ENCODE peak calls at places on chromosomes 4 and X, in ten cellular contexts. F, X, V, M, Y, O, U, Z, J and A are unnamed samples.

GRCh38 chrX:153984351-153985178 is 12.0 kb downstream of the TMEM187 start:
- DNase-seq in Y (no peak), Z (no peak), M (no peak), X (no peak), V (no peak), F (no peak), J (no peak), O (no peak), U (no peak), A (peak)

GRCh38 chrX:100376581-100376980 is 33.5 kb downstream of the PCDH19 start:
- DNase-seq in F (no peak), M (no peak), V (no peak), Y (peak), X (no peak), O (peak), Z (peak), J (no peak), U (no peak), A (no peak)

GRCh38 chrX:68018248-68019203 is 414.8 kb downstream of the OPHN1 start:
- DNase-seq in X (peak), F (peak), O (peak), Y (peak), J (no peak), M (no peak), U (no peak), V (no peak), Z (no peak), A (no peak)

GRCh38 chr4:140052050-140052449 is 101.9 kb downstream of the MAML3 start:
- DNase-seq in U (no peak), F (peak), O (peak), Y (peak), J (peak), Z (no peak), M (peak), V (peak), X (no peak), A (peak)

GRCh38 chr4:86935833-86936721 is 1.3 kb downstream of the AFF1 start:
- DNase-seq in J (peak), X (no peak), Z (no peak), V (peak), Y (peak), U (no peak), O (peak), M (peak), F (peak), A (peak)

GRCh38 chrX:134244043-134244442 is 7.1 kb downstream of the CCDC160 start:
- DNase-seq in Z (no peak), M (no peak), F (no peak), U (no peak), Y (no peak), X (no peak), J (no peak), V (no peak), O (peak), A (no peak)

GRCh38 chr4:156293657-156294297 is 340.1 kb upstream of the CTSO start:
- DNase-seq in X (no peak), O (peak), M (no peak), V (no peak), Z (no peak), U (no peak), Y (peak), F (no peak), J (no peak), A (no peak)

GRCh38 chr4:102036016-102036415 is 245.5 kb downstream of the BANK1 start:
- DNase-seq in U (no peak), M (no peak), Z (no peak), F (no peak), J (no peak), X (no peak), Y (no peak), V (no peak), O (no peak), A (no peak)

GRCh38 chrX:21741869-21742701 is 15.8 kb downstream of the SMPX start:
- DNase-seq in J (no peak), O (peak), Z (no peak), X (no peak), M (no peak), U (no peak), F (no peak), Y (no peak), V (no peak), A (no peak)

GRCh38 chrX:153782324-153782723 is 1.5 kb downstream of the SRPK3 start:
- DNase-seq in F (no peak), U (no peak), Y (no peak), Z (no peak), V (no peak), M (no peak), O (no peak), X (no peak), J (no peak), A (no peak)

GRCh38 chr4:85761803-85762202 is 286.9 kb downstream of the ARHGAP24 start:
- DNase-seq in V (no peak), X (no peak), O (peak), F (no peak), Z (no peak), U (no peak), J (peak), Y (peak), M (no peak), A (no peak)

GRCh38 chr4:90833698-90834097 is 706.5 kb downstream of the CCSER1 start:
- DNase-seq in M (no peak), Y (no peak), O (no peak), Z (no peak), U (no peak), J (no peak), V (no peak), X (no peak), F (no peak), A (no peak)

GRCh38 chr4:1753692-1754311 is 32.5 kb downstream of the TACC3 start:
- DNase-seq in J (no peak), Y (no peak), Z (no peak), X (no peak), F (no peak), M (no peak), O (no peak), U (no peak), V (no peak), A (no peak)

GRCh38 chrX:108177321-108177990 is 85.9 kb downstream of the ATG4A start:
- DNase-seq in M (no peak), O (no peak), Z (no peak), U (no peak), V (no peak), Y (no peak), J (no peak), X (no peak), F (no peak), A (no peak)

GRCh38 chrX:107429090-107429489 is 20.4 kb upstream of the FRMPD3 start:
- DNase-seq in U (no peak), M (no peak), J (no peak), X (no peak), Y (peak), V (no peak), F (no peak), O (peak), Z (no peak), A (no peak)

GRCh38 chrX:107507093-107507743 is 57.8 kb downstream of the FRMPD3 start:
- DNase-seq in Z (no peak), M (no peak), X (no peak), Y (no peak), O (no peak), U (no peak), J (no peak), F (no peak), V (no peak), A (no peak)

GRCh38 chr4:47251363-47252135 is 212.0 kb downstream of the COMMD8 start:
- DNase-seq in X (no peak), Z (no peak), V (no peak), J (no peak), O (no peak), Y (no peak), M (no peak), U (no peak), F (no peak), A (no peak)

GRCh38 chr4:150867148-150867547 is 147.9 kb downstream of the LRBA start:
- DNase-seq in Z (peak), M (no peak), V (peak), O (peak), J (no peak), U (no peak), Y (peak), F (no peak), X (peak), A (peak)

GRCh38 chr4:38967260-38968095 is 64.7 kb downstream of the TMEM156 start:
- DNase-seq in X (no peak), U (no peak), V (no peak), Y (peak), J (no peak), F (no peak), Z (peak), O (peak), M (no peak), A (no peak)

GRCh38 chr4:73759357-73759756 is 19.0 kb downstream of the CXCL8 start:
- DNase-seq in J (no peak), Y (no peak), V (no peak), O (peak), F (no peak), Z (no peak), U (no peak), M (no peak), X (no peak), A (no peak)

GRCh38 chr4:26281876-26282275 is 38.9 kb upstream of the RBPJ start:
- DNase-seq in F (no peak), M (no peak), J (no peak), Y (no peak), Z (no peak), U (no peak), O (peak), X (no peak), V (no peak), A (no peak)

GRCh38 chrX:69968956-69969355 is 80.8 kb downstream of the AWAT2 start:
- DNase-seq in Z (no peak), F (no peak), Y (no peak), O (peak), U (no peak), M (no peak), X (no peak), V (no peak), J (no peak), A (no peak)

GRCh38 chr4:79917246-79917645 is 155.8 kb downstream of the ANTXR2 start:
- DNase-seq in F (peak), Z (no peak), X (no peak), M (peak), U (no peak), V (no peak), Y (peak), J (peak), O (peak), A (peak)

GRCh38 chr4:175731506-175731905 is 80.6 kb downstream of the GPM6A start:
- DNase-seq in Z (no peak), O (no peak), U (no peak), F (no peak), V (no peak), M (no peak), J (no peak), X (no peak), Y (no peak), A (no peak)

GRCh38 chr4:10058371-10058770 is 37.1 kb upstream of the SLC2A9 start:
- DNase-seq in U (no peak), O (no peak), Y (no peak), Z (no peak), V (no peak), X (no peak), M (no peak), J (no peak), F (no peak), A (no peak)

GRCh38 chrX:69285881-69286545 is 120.8 kb upstream of the PJA1 start:
- DNase-seq in M (peak), Z (no peak), X (peak), O (peak), F (peak), Y (no peak), J (peak), V (peak), U (no peak), A (peak)

GRCh38 chrX:24242649-24243556 is 71.0 kb downstream of the SUPT20HL2 start:
- DNase-seq in V (peak), Y (peak), J (peak), O (peak), U (no peak), X (no peak), F (peak), M (no peak), Z (peak), A (peak)

GRCh38 chr4:89022426-89023128 is 34.4 kb downstream of the FAM13A start:
- DNase-seq in U (no peak), F (no peak), M (no peak), O (no peak), Z (no peak), X (no peak), V (no peak), Y (no peak), J (no peak), A (no peak)

GRCh38 chr4:52627876-52628275 is 31.2 kb downstream of the USP46 start:
- DNase-seq in Y (peak), F (no peak), O (no peak), M (no peak), X (no peak), Z (no peak), U (no peak), V (no peak), J (peak), A (no peak)

GRCh38 chr4:52633846-52634245 is 25.3 kb downstream of the USP46 start:
- DNase-seq in Y (no peak), J (no peak), U (no peak), V (no peak), Z (no peak), M (no peak), O (no peak), X (no peak), F (no peak), A (no peak)

GRCh38 chr4:52628543-52628942 is 30.6 kb downstream of the USP46 start:
- DNase-seq in M (no peak), Y (peak), X (no peak), U (no peak), F (no peak), Z (no peak), J (no peak), O (no peak), V (no peak), A (no peak)

DNA sequence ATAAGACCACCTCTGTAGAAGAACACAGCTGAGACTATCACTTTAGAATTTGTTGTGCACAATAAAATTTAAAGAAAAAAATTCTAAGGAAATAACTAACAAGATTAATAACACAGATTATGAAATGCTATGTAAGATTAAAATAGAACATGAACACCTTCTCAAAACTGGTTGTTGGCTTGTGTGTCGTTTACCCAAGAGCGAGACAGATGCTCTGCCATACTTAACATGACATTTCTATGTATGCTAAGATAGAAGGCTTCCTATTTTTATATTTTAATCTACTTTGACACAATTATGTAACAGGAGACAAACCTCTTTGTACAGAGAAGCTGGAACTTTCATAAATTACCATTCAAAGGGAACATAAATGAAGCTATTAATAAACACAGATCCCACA is 30.1 kb downstream of the USP46 start:
- DNase-seq in J (no peak), Z (no peak), F (no peak), V (no peak), U (no peak), O (no peak), M (no peak), X (no peak), Y (no peak), A (no peak)
- TF ChIP-seq CTCF in J (no peak), Z (no peak), F (no peak), V (no peak), U (no peak), O (no peak), M (no peak), X (no peak), Y (no peak), A (no peak)

GRCh38 chr4:6337331-6337935 is 67.8 kb downstream of the WFS1 start:
- DNase-seq in X (no peak), F (peak), V (no peak), M (no peak), Z (no peak), U (peak), O (no peak), J (no peak), Y (no peak), A (no peak)
- TF ChIP-seq CTCF in X (no peak), F (no peak), V (no peak), M (no peak), Z (no peak), U (no peak), O (no peak), J (no peak), Y (no peak), A (no peak)

DNA sequence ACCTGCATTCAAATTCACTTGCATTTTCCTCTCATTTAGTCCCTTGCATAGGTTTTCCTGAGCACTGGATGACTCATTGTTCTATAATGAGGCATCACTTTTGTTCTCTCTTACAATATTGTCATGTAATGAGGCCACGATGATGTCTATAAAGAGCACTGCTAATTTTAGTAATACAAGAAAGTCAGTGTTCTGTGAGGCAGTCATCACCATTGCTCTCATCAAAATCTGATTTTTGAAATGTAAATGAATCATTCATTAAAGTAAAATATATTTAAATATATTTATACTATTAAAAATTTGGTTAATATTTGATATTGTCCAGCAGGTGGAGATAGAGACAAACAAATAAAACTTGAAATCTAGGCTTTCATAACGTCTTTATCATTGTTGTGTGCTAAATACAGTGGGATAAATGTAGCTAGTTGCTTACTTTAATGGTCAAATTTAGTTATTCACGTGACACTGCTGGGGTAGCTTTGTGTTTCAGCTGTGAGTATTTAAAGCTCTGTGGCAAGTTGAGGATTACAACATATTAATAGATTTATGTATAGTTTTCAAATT is 15.4 kb downstream of the HMGB2 start:
- DNase-seq in X (no peak), M (no peak), O (peak), Y (peak), U (no peak), Z (no peak), V (no peak), F (no peak), J (no peak), A (no peak)
- TF ChIP-seq CTCF in X (peak), M (peak), O (no peak), Y (peak), U (peak), Z (no peak), V (peak), F (peak), J (peak), A (no peak)

GRCh38 chr4:120809518-120809917 is 113.0 kb downstream of the PRDM5 start:
- DNase-seq in F (no peak), M (no peak), Z (no peak), X (no peak), U (no peak), V (no peak), Y (no peak), J (no peak), O (peak), A (no peak)
- TF ChIP-seq CTCF in F (no peak), M (no peak), Z (no peak), X (peak), U (peak), V (no peak), Y (peak), J (peak), O (peak), A (no peak)

DNA sequence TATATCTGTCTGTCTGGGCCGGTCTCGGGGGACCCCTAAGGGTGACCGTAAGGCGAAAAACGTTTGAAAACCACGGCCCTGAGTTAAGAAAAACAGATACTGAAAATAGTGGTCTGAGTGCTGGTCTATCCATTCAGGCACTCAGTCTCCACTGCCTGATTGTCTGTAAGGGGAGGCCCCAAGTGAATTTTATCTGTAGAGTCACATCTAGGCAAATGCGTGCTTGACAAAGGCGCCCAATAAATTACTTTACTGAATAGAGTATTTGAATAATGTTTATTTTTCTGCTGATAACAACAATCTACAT is 461 bp downstream of the HNRNPH2 start:
- DNase-seq in Y (no peak), M (no peak), V (no peak), F (no peak), Z (no peak), U (no peak), J (no peak), X (no peak), O (no peak), A (no peak)
- TF ChIP-seq CTCF in Y (no peak), M (no peak), V (no peak), F (peak), Z (no peak), U (peak), J (no peak), X (no peak), O (no peak), A (no peak)